ENCODE peak calls at places on chromosome 16, in nine cellular contexts. N is Peyer's patch; M is thoracic aorta; S is GM23338; G is AG09309; O is CD4-positive, CD25-positive, alpha-beta regulatory T cell; H is fibroblast of villous mesenchyme; D is GM23248; W is mesenchymal stem cell. E is an unnamed sample.

GRCh38 chr16:85238233-85238647 is 126.0 kb upstream of the CIBAR2 start:
- DNase-seq in N (peak), M (peak), S (peak), G (no peak), O (no peak), H (peak), D (peak), W (peak), E (peak)

GRCh38 chr16:2835638-2836493 is 5.8 kb downstream of the ZG16B start:
- DNase-seq in N (no peak), M (no peak), S (peak), G (peak), O (no peak), H (peak), D (peak), W (peak), E (peak)

GRCh38 chr16:55508941-55509920 is at the start of gene LPCAT2:
- DNase-seq in N (peak), M (no peak), S (peak), G (no peak), O (no peak), H (peak), D (peak), W (peak), E (peak)

GRCh38 chr16:87051526-87052320 is 265.5 kb downstream of the C16orf95 start:
- DNase-seq in N (no peak), M (no peak), S (no peak), G (no peak), O (no peak), H (no peak), D (no peak), W (no peak), E (no peak)

GRCh38 chr16:73572135-73572534 is 524.2 kb upstream of the ZFHX3 start:
- DNase-seq in N (no peak), M (no peak), S (peak), G (no peak), O (no peak), H (no peak), D (peak), W (no peak), E (no peak)

GRCh38 chr16:74026373-74027281 is 270.0 kb upstream of the PSMD7 start:
- DNase-seq in N (no peak), M (no peak), S (peak), G (no peak), O (no peak), H (no peak), D (no peak), W (no peak), E (no peak)

GRCh38 chr16:57866529-57866918 is 64.2 kb upstream of the KIFC3 start:
- DNase-seq in N (no peak), M (no peak), S (no peak), G (no peak), O (no peak), H (no peak), D (no peak), W (no peak), E (no peak)

GRCh38 chr16:88617268-88618031 is 20.9 kb upstream of the IL17C start:
- DNase-seq in N (no peak), M (no peak), S (no peak), G (no peak), O (no peak), H (peak), D (no peak), W (peak), E (no peak)

GRCh38 chr16:10729649-10730048 is 14.0 kb upstream of the NUBP1 start:
- DNase-seq in N (no peak), M (no peak), S (peak), G (peak), O (no peak), H (peak), D (peak), W (no peak), E (peak)

GRCh38 chr16:66298006-66298405 is 68.5 kb upstream of the CDH5 start:
- DNase-seq in N (no peak), M (no peak), S (no peak), G (no peak), O (no peak), H (no peak), D (no peak), W (no peak), E (no peak)

GRCh38 chr16:48206594-48207242 is 37.4 kb upstream of the LONP2 start:
- DNase-seq in N (no peak), M (no peak), S (no peak), G (no peak), O (no peak), H (no peak), D (no peak), W (no peak), E (peak)

GRCh38 chr16:77599793-77600415 is 122.4 kb upstream of the NUDT7 start:
- DNase-seq in N (no peak), M (no peak), S (peak), G (peak), O (no peak), H (peak), D (peak), W (peak), E (peak)

GRCh38 chr16:81480856-81481821 is 36.5 kb downstream of the CMIP start:
- DNase-seq in N (peak), M (no peak), S (no peak), G (no peak), O (no peak), H (peak), D (peak), W (peak), E (peak)

GRCh38 chr16:30821891-30822290 is 34.9 kb upstream of the ZNF629 start:
- DNase-seq in N (no peak), M (no peak), S (no peak), G (no peak), O (no peak), H (no peak), D (no peak), W (no peak), E (no peak)

GRCh38 chr16:1163567-1164055 is 10.7 kb downstream of the CACNA1H start:
- DNase-seq in N (no peak), M (no peak), S (no peak), G (no peak), O (no peak), H (no peak), D (peak), W (peak), E (peak)

GRCh38 chr16:4407543-4408322 is 8.7 kb downstream of the CORO7 start:
- DNase-seq in N (no peak), M (no peak), S (no peak), G (no peak), O (no peak), H (peak), D (peak), W (peak), E (peak)

GRCh38 chr16:12260647-12261262 is 284.2 kb downstream of the SNX29 start:
- DNase-seq in N (no peak), M (no peak), S (peak), G (no peak), O (no peak), H (peak), D (no peak), W (peak), E (peak)

GRCh38 chr16:24700549-24701392 is 28.7 kb upstream of the TNRC6A start:
- DNase-seq in N (peak), M (peak), S (peak), G (peak), O (no peak), H (peak), D (peak), W (peak), E (peak)

GRCh38 chr16:28505489-28506137 is 1.0 kb downstream of the IL27 start:
- DNase-seq in N (no peak), M (no peak), S (no peak), G (no peak), O (no peak), H (no peak), D (no peak), W (no peak), E (no peak)

GRCh38 chr16:20398603-20399002 is 5.9 kb downstream of the PDILT start:
- DNase-seq in N (no peak), M (no peak), S (no peak), G (no peak), O (no peak), H (no peak), D (no peak), W (no peak), E (no peak)
- H3K4me3 ChIP-seq in N (no peak), M (no peak), S (no peak), G (no peak), O (no peak), H (no peak), D (no peak), W (no peak), E (no peak)

GRCh38 chr16:25957707-25958106 is 265.9 kb downstream of the HS3ST4 start:
- DNase-seq in N (no peak), M (no peak), S (no peak), G (no peak), O (no peak), H (no peak), D (no peak), W (no peak), E (no peak)
- H3K4me3 ChIP-seq in N (no peak), M (no peak), S (no peak), G (no peak), O (no peak), H (no peak), D (no peak), W (no peak), E (no peak)

GRCh38 chr16:67651039-67651438 is 6.1 kb downstream of the CARMIL2 start:
- DNase-seq in N (no peak), M (no peak), S (no peak), G (no peak), O (no peak), H (no peak), D (no peak), W (no peak), E (no peak)

GRCh38 chr16:67654069-67654911 is 5.8 kb downstream of the ACD start:
- DNase-seq in N (no peak), M (no peak), S (peak), G (no peak), O (no peak), H (no peak), D (no peak), W (no peak), E (no peak)

GRCh38 chr16:67653131-67654068 is 6.7 kb downstream of the ACD start:
- DNase-seq in N (no peak), M (no peak), S (no peak), G (no peak), O (no peak), H (no peak), D (peak), W (peak), E (no peak)

GRCh38 chr16:67651847-67652246 is 6.9 kb downstream of the CARMIL2 start:
- DNase-seq in N (no peak), M (no peak), S (no peak), G (no peak), O (no peak), H (no peak), D (no peak), W (no peak), E (no peak)

GRCh38 chr16:67652578-67653130 is 7.4 kb downstream of the ACD start:
- DNase-seq in N (no peak), M (no peak), S (peak), G (no peak), O (no peak), H (no peak), D (peak), W (no peak), E (no peak)
- H3K4me3 ChIP-seq in N (peak), M (peak), S (peak), G (peak), O (no peak), H (peak), D (peak), W (peak), E (peak)

GRCh38 chr16:49757744-49758069 is 98.2 kb downstream of the ZNF423 start:
- DNase-seq in N (no peak), M (no peak), S (peak), G (no peak), O (no peak), H (no peak), D (no peak), W (no peak), E (no peak)

GRCh38 chr16:49755716-49756115 is 100.2 kb downstream of the ZNF423 start:
- DNase-seq in N (no peak), M (no peak), S (no peak), G (no peak), O (no peak), H (no peak), D (no peak), W (no peak), E (no peak)

GRCh38 chr16:49755291-49755611 is 100.7 kb downstream of the ZNF423 start:
- DNase-seq in N (no peak), M (no peak), S (peak), G (peak), O (no peak), H (peak), D (peak), W (peak), E (peak)

GRCh38 chr16:49756971-49757743 is 98.8 kb downstream of the ZNF423 start:
- DNase-seq in N (no peak), M (no peak), S (no peak), G (no peak), O (no peak), H (no peak), D (peak), W (peak), E (peak)

GRCh38 chr16:49754495-49755290 is 101.2 kb downstream of the ZNF423 start:
- DNase-seq in N (no peak), M (no peak), S (peak), G (no peak), O (no peak), H (no peak), D (peak), W (peak), E (no peak)
- H3K4me3 ChIP-seq in N (peak), M (peak), S (peak), G (peak), O (no peak), H (no peak), D (peak), W (peak), E (peak)

GRCh38 chr16:65201446-65202010 is 79.7 kb upstream of the CDH11 start:
- DNase-seq in N (no peak), M (no peak), S (no peak), G (no peak), O (no peak), H (peak), D (no peak), W (no peak), E (no peak)
- H3K4me3 ChIP-seq in N (no peak), M (no peak), S (no peak), G (no peak), O (no peak), H (peak), D (peak), W (peak), E (no peak)

DNA sequence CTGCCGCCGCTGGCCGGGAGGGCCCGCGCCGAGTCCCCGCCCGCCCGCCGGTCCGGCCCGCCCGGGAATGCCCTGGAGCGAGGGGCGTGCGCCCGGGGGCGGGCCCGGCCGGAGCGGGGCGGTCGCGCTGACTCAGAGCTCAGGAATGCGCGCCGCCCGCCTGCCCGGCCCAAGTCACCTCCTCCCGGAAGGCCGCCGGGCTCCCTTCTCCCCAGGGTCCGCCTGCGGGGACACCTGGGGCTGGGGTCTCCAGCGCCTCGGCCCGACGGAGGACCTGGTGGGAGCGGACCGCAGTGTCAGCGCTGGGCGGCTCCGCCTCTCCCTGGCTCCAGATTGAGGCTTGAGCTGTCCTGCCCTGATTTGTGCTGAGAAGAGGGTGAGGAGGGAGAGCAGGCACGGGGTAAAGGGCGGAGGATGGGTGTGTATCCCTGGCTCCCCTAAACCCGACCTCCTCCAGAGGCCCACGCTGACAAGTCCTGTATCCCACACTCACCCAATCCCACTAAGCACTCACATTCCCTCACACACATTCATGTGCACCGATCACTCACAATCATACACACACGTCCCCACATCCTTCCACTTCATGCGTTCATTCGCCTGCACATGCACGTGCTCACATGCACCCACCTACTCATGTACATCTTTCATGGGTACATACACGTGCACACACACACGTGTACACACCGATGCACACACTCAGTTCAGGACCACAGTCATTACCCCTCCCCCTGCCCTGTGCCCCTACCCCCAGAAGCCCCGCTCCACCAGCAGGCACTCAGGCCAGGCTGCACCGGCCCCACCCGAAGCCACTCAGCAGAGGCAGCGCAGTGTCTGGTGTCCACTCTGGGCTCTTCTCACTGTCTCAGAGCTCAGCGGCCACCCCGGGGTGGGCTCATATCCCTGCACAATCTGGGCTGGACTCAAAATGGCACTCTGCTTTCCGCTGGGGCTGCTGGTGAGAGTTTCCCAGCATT is at the start of gene RHBDF1:
- DNase-seq in N (no peak), M (no peak), S (peak), G (no peak), O (no peak), H (peak), D (peak), W (peak), E (peak)
- H3K4me3 ChIP-seq in N (peak), M (peak), S (peak), G (peak), O (no peak), H (peak), D (peak), W (peak), E (peak)

E was measured in fibroblast of mammary gland.